ENCODE peak calls at places on chromosomes 6 and 20, in four cellular contexts. W is fibroblast of lung, G is adrenal gland, S is right lobe of liver. M is an unnamed sample.

GRCh38 chr20:8527998-8528397 is 395.9 kb downstream of the PLCB1 start:
- DNase-seq in S (no peak), W (peak; percentile 82), G (no peak), M (no peak)

GRCh38 chr6:12113190-12113578 is 101.1 kb downstream of the HIVEP1 start:
- DNase-seq in G (no peak), S (no peak), W (peak; percentile 51), M (no peak)

GRCh38 chr6:109336221-109336955 is 45.9 kb downstream of the CD164 start:
- DNase-seq in S (peak; percentile 77), G (no peak), W (peak; percentile 55), M (no peak)

GRCh38 chr20:48339147-48339985 is 488.4 kb downstream of the PREX1 start:
- DNase-seq in G (peak; percentile 56), W (peak; percentile 71), S (no peak), M (no peak)

GRCh38 chr6:87151471-87151785 is 3.9 kb upstream of the ZNF292 start:
- DNase-seq in W (no peak), S (no peak), G (no peak), M (no peak)

GRCh38 chr6:113184291-113184690 is 672.9 kb upstream of the MARCKS start:
- DNase-seq in G (no peak), W (peak; percentile 43), S (no peak), M (no peak)

GRCh38 chr20:49354673-49355072 is 76.8 kb upstream of the ZNFX1 start:
- DNase-seq in S (peak; percentile 76), W (no peak), G (no peak), M (no peak)

GRCh38 chr6:164200071-164200470 is 785.6 kb downstream of the QKI start:
- DNase-seq in W (no peak), G (no peak), S (no peak), M (no peak)

GRCh38 chr6:53369876-53370515 is 21.2 kb upstream of the ELOVL5 start:
- DNase-seq in W (no peak), S (no peak), G (no peak), M (no peak)

GRCh38 chr20:20215976-20216727 is 151.8 kb upstream of the INSM1 start:
- DNase-seq in G (no peak), S (no peak), W (no peak), M (no peak)

GRCh38 chr6:8218861-8219260 is 116.5 kb upstream of the EEF1E1 start:
- DNase-seq in W (no peak), G (no peak), S (no peak), M (no peak)

GRCh38 chr6:18507561-18507960 is 120.4 kb downstream of the RNF144B start:
- DNase-seq in G (no peak), W (peak; percentile 15), S (no peak), M (no peak)

GRCh38 chr6:14638932-14639875 is 521.6 kb downstream of the CD83 start:
- DNase-seq in S (no peak), W (peak; percentile 65), G (peak; percentile 22), M (no peak)

GRCh38 chr20:63577317-63577894 is 3.4 kb upstream of the HELZ2 start:
- DNase-seq in W (no peak), S (peak; percentile 91), G (no peak), M (peak; percentile 80)

GRCh38 chr6:166736606-166737005 is 109.6 kb upstream of the RPS6KA2 start:
- DNase-seq in G (no peak), W (peak; percentile 21), S (no peak), M (no peak)

GRCh38 chr20:23340524-23340923 is 10.1 kb upstream of the NXT1 start:
- DNase-seq in G (peak; percentile 55), W (peak; percentile 83), S (no peak), M (peak; percentile 76)

GRCh38 chr6:5587648-5588047 is 326.3 kb downstream of the FARS2 start:
- DNase-seq in W (no peak), G (no peak), S (no peak), M (no peak)

GRCh38 chr6:154606457-154606856 is 96.0 kb upstream of the CNKSR3 start:
- DNase-seq in W (no peak), G (no peak), S (no peak), M (no peak)

GRCh38 chr6:152642578-152643375 is 5.6 kb upstream of the SYNE1 start:
- DNase-seq in S (peak; percentile 60), G (peak; percentile 57), W (peak; percentile 18), M (no peak)

GRCh38 chr20:51044796-51045195 is 21.9 kb upstream of the KCNG1 start:
- DNase-seq in S (no peak), W (no peak), G (no peak), M (no peak)

GRCh38 chr20:1820137-1821074 is 74.8 kb upstream of the SIRPA start:
- DNase-seq in G (peak; percentile 27), W (peak; percentile 68), S (peak; percentile 47), M (no peak)

GRCh38 chr6:17589402-17590116 is 10.5 kb upstream of the FAM8A1 start:
- DNase-seq in G (no peak), S (no peak), W (peak; percentile 66), M (no peak)

GRCh38 chr20:54995021-54995420 is 519.6 kb downstream of the DOK5 start:
- DNase-seq in S (no peak), W (no peak), G (no peak), M (no peak)

GRCh38 chr20:11195899-11196558 is 522.2 kb upstream of the JAG1 start:
- DNase-seq in W (no peak), G (no peak), S (no peak), M (no peak)

GRCh38 chr20:42530855-42531674 is 658.6 kb downstream of the PTPRT start:
- DNase-seq in G (no peak), W (no peak), S (no peak), M (no peak)

GRCh38 chr6:30071858-30072257 is 3.7 kb downstream of the RNF39 start:
- DNase-seq in S (no peak), W (no peak), G (no peak), M (no peak)

GRCh38 chr6:54860132-54860531 is 13.6 kb downstream of the FAM83B start:
- DNase-seq in S (no peak), G (no peak), W (no peak), M (no peak)

GRCh38 chr6:3748208-3748701 is 3.3 kb downstream of the PXDC1 start:
- DNase-seq in G (peak; percentile 86), S (peak; percentile 75), W (peak; percentile 75), M (peak; percentile 88)

GRCh38 chr20:59647271-59647670 is 42.9 kb downstream of the PHACTR3 start:
- DNase-seq in G (no peak), W (no peak), S (no peak), M (no peak)

GRCh38 chr20:56626367-56627121 is 2.6 kb upstream of the TFAP2C start:
- DNase-seq in S (no peak), G (no peak), W (no peak), M (no peak)

GRCh38 chr6:132132420-132132819 is 181.2 kb upstream of the CCN2 start:
- DNase-seq in W (peak; percentile 54), G (no peak), S (no peak), M (no peak)

GRCh38 chr6:132131351-132131750 is 180.2 kb upstream of the CCN2 start:
- DNase-seq in S (no peak), W (no peak), G (no peak), M (no peak)

GRCh38 chr6:132131777-132132176 is 180.6 kb upstream of the CCN2 start:
- DNase-seq in G (no peak), S (no peak), W (peak; percentile 99), M (peak; percentile 81)

GRCh38 chr6:132128424-132128823 is 177.3 kb upstream of the CCN2 start:
- DNase-seq in G (no peak), S (no peak), W (peak; percentile 75), M (no peak)

DNA sequence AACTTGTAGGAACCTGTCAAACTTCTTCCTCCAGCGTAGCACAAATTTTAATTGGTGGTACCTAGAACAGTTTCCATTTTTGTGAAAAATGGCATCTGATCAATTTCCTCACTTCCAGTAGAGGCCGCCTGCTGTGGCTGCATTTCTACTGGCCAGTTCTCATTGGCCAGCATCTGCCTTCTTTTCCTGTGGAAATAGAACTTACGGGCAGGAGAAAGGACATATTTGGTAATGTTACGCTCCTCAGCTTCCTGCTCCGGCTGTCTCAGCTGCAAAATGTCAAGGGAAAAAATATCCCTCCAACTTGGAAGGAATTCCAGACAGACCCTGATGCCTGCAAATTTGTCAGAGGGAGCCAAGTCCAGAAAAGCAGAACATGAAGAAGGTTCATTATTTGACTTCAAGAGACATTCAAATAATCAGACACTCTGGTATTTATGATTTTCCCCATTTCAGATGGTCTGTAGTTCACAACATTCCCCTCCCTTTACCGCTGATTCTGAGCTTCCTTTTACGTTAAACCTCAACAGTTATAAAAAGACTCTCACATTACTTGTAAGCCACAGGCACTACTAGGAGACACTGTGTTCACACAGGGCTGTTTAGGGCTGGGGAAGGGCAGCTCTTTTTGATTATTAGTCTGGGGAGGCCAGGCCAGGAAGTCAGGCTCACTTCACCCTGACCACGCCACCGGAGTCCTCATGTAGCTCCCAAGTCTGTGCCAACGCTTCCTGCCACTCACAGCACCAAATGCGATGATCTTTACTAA is 179.5 kb upstream of the CCN2 start:
- DNase-seq in W (peak; percentile 85), S (no peak), G (peak; percentile 16), M (peak; percentile 87)
- H3K27ac ChIP-seq in W (peak overlapping the region; percentile 98), S (peak overlapping the region; percentile 33), G (no peak overlapping the region), M (peak overlapping the region; percentile 95)

GRCh38 chr20:41167118-41167470 is 29.8 kb downstream of the PLCG1 start:
- DNase-seq in S (peak; percentile 21), G (no peak), W (no peak), M (no peak)
- H3K27me3 ChIP-seq in S (no peaks in the 10 kb centered on the region), G (no peaks in the 10 kb centered on the region), W (no peaks in the 10 kb centered on the region), M (no peaks in the 10 kb centered on the region)

DNA sequence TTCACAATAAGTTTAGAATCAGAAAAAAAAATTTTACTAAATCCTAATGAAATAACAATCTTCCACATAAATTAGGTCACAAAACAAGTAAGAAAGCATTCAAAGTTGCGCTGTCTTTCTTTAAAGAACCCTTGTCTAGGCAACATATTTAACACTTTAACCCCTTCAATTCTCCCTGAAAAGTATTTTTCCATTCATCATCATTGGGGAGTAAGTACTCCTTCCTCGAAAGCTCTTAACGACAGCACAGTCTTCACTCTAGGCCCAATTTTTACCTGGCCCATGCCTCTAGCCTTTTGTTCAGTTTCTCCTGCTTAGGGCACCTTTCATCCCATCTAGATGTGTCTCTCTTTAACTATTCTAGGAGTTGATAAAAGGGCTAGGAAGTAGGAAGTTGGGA is 2.6 kb downstream of the TSPYL1 start:
- DNase-seq in W (no peak), S (no peak), G (no peak), M (no peak)
- H3K27ac ChIP-seq in W (no peak overlapping the region), S (no peak overlapping the region), G (no peak overlapping the region), M (no peak overlapping the region)

GRCh38 chr6:144064831-144065668 is 30.3 kb downstream of the SF3B5 start:
- DNase-seq in W (peak; percentile 5), S (no peak), G (no peak), M (no peak)
- H3K27me3 ChIP-seq in W (peaks cover 56% of the 10 kb centered on the region), S (no peaks in the 10 kb centered on the region), G (peaks cover 3% of the 10 kb centered on the region), M (no peaks in the 10 kb centered on the region)

M was measured in aorta.